ENCODE peak calls at places on chromosomes 7 and 10, in eight cellular contexts. G is NCI-H2029; X is astrocyte; V is MCF 10A; S is EH; N is stimulated activated CD8-positive, alpha-beta memory T cell treated with anti-CD3 and anti-CD28 coated beads, Interleukin-15, amount 100 ng/mL, for 24 hours; F is hypothalamus; C is memory B cell. I is an unnamed sample.

GRCh38 chr10:17029581-17030271 is 99.9 kb downstream of the CUBN start:
- DNase-seq in X (peak), C (no peak), F (peak), G (no peak), S (peak), V (peak), N (no peak), I (peak)

GRCh38 chr10:72665925-72666324 is 26.0 kb upstream of the MCU start:
- DNase-seq in C (no peak), X (peak), S (peak), N (no peak), V (peak), G (no peak), F (no peak), I (no peak)

GRCh38 chr10:101095550-101096213 is 33.9 kb downstream of the KAZALD1 start:
- DNase-seq in S (peak), C (peak), F (peak), X (peak), V (peak), G (peak), N (peak), I (peak)

GRCh38 chr10:18214692-18215563 is 74.7 kb downstream of the CACNB2 start:
- DNase-seq in V (peak), N (no peak), G (no peak), C (no peak), S (peak), X (no peak), F (peak), I (peak)

GRCh38 chr10:113073549-113074189 is 123.6 kb downstream of the TCF7L2 start:
- DNase-seq in S (peak), G (no peak), V (peak), X (peak), F (no peak), N (no peak), C (no peak), I (no peak)

GRCh38 chr10:47361293-47361692 is 13.1 kb downstream of the RBP3 start:
- DNase-seq in X (no peak), N (no peak), S (peak), G (no peak), V (peak), F (peak), C (no peak), I (no peak)

GRCh38 chr7:78090616-78091015 is 292.0 kb downstream of the PHTF2 start:
- DNase-seq in V (no peak), F (no peak), S (peak), N (no peak), X (no peak), G (no peak), C (no peak), I (no peak)

GRCh38 chr10:97851341-97852001 is 1.8 kb downstream of the GOLGA7B start:
- DNase-seq in V (no peak), X (no peak), G (no peak), C (no peak), N (no peak), F (peak), S (no peak), I (peak)

GRCh38 chr7:72476608-72477305 is 64.6 kb upstream of the CALN1 start:
- DNase-seq in G (no peak), F (no peak), S (no peak), N (no peak), X (no peak), C (no peak), V (no peak), I (no peak)

GRCh38 chr10:11682267-11682683 is 59.9 kb upstream of the ECHDC3 start:
- DNase-seq in S (no peak), V (no peak), F (no peak), C (no peak), N (no peak), X (no peak), G (no peak), I (no peak)

GRCh38 chr7:17887286-17887685 is 53.0 kb downstream of the SNX13 start:
- DNase-seq in N (no peak), C (no peak), X (no peak), S (no peak), F (no peak), V (no peak), G (no peak), I (no peak)

GRCh38 chr10:44056206-44056605 is 328.7 kb downstream of the CXCL12 start:
- DNase-seq in G (no peak), N (no peak), X (no peak), C (no peak), V (no peak), F (no peak), S (peak), I (no peak)

GRCh38 chr10:68562666-68563522 is 2.8 kb downstream of the TET1 start:
- DNase-seq in G (peak), C (no peak), N (no peak), S (peak), F (no peak), X (peak), V (no peak), I (no peak)

GRCh38 chr10:31694929-31695837 is 233.4 kb downstream of the ARHGAP12 start:
- DNase-seq in C (no peak), F (no peak), N (no peak), V (no peak), G (no peak), S (peak), X (no peak), I (no peak)

GRCh38 chr10:34254596-34254995 is 560.5 kb downstream of the PARD3 start:
- DNase-seq in G (no peak), N (no peak), S (peak), C (no peak), F (no peak), V (peak), X (peak), I (no peak)

GRCh38 chr7:5197811-5198210 is 7.8 kb downstream of the WIPI2 start:
- DNase-seq in X (no peak), N (no peak), G (no peak), C (no peak), F (no peak), S (no peak), V (no peak), I (peak)

I was measured in dorsolateral prefrontal cortex.